ENCODE peak calls at places on chromosomes 13 and 19, in five cellular contexts. C is effector CD4-positive, alpha-beta T cell; N is NCI-H510A; P is NCI-H345; H is NCI-H1436 treated with DMSO at 0.1 percent for 48 hours. X is an unnamed sample.
A peak's percentile ranks its signal among the peaks of the same experiment; 100 is the strongest.

GRCh38 chr19:19656451-19657396 is 6.8 kb downstream of the ATP13A1 start:
- DNase-seq in H (no peak), N (no peak), P (no peak), C (no peak), X (no peak)

GRCh38 chr19:56838930-56839664 is 1.4 kb downstream of the PEG3 start:
- DNase-seq in C (no peak), P (no peak), N (no peak), H (no peak), X (no peak)

GRCh38 chr19:3161453-3161852 is 17.1 kb upstream of the S1PR4 start:
- DNase-seq in H (no peak), N (no peak), P (no peak), C (no peak), X (no peak)

GRCh38 chr19:27792576-27793127 is 1420.3 kb downstream of the UQCRFS1 start:
- DNase-seq in H (no peak), C (no peak), N (no peak), P (no peak), X (no peak)

GRCh38 chr19:12872941-12873890 is 8.0 kb downstream of the DNASE2 start:
- DNase-seq in H (no peak), N (no peak), P (no peak), C (peak; percentile 28), X (no peak)

GRCh38 chr13:85286081-85286480 is 513.1 kb downstream of the SLITRK6 start:
- DNase-seq in N (no peak), H (no peak), C (no peak), P (no peak), X (no peak)

GRCh38 chr19:9871626-9872338 is 36.7 kb downstream of the PIN1 start:
- DNase-seq in C (no peak), N (peak; percentile 34), P (peak; percentile 91), H (no peak), X (peak; percentile 35)

GRCh38 chr13:22561581-22561980 is 619.2 kb upstream of the SGCG start:
- DNase-seq in H (no peak), N (no peak), P (peak; percentile 52), C (no peak), X (peak; percentile 19)

GRCh38 chr13:49669735-49670309 is 21.5 kb downstream of the EBPL start:
- DNase-seq in N (no peak), H (no peak), C (no peak), P (no peak), X (peak; percentile 52)

GRCh38 chr13:104750377-104750776 is 1684.2 kb upstream of the SLC10A2 start:
- DNase-seq in C (no peak), P (no peak), H (no peak), N (no peak), X (no peak)

GRCh38 chr19:46181386-46181774 is 33.3 kb downstream of the IGFL2 start:
- DNase-seq in N (no peak), C (no peak), P (no peak), H (no peak), X (no peak)

GRCh38 chr19:3443840-3444694 is 36.3 kb downstream of the SMIM24 start:
- DNase-seq in H (no peak), N (no peak), C (no peak), P (no peak), X (peak; percentile 34)

GRCh38 chr13:44230736-44231135 is 142.9 kb upstream of the SERP2 start:
- DNase-seq in C (no peak), H (no peak), N (no peak), P (no peak), X (no peak)

GRCh38 chr19:23799321-23799720 is 40.6 kb upstream of the ZNF681 start:
- DNase-seq in P (peak; percentile 2), H (no peak), C (peak; percentile 28), N (no peak), X (no peak)

GRCh38 chr19:39481229-39481545 is 549 bp downstream of the TIMM50 start:
- DNase-seq in C (no peak), N (no peak), H (no peak), P (no peak), X (no peak)